ENCODE peak calls at places on chromosomes 3 and 15, in five cellular contexts. K is tibial artery, X is HL-60, I is fibroblast of pulmonary artery, Q is cardiac muscle cell. J is an unnamed sample.
A peak's percentile ranks its signal among the peaks of the same experiment; 100 is the strongest.

GRCh38 chr15:74227968-74228722 is 8.0 kb upstream of the CCDC33 start:
- DNase-seq in K (no peak), X (no peak), I (peak; percentile 53), Q (peak; percentile 81), J (peak; percentile 29)

GRCh38 chr3:42275217-42275616 is 9.2 kb upstream of the CCK start:
- DNase-seq in K (no peak), X (no peak), I (no peak), Q (no peak), J (no peak)

GRCh38 chr3:58164199-58164879 is 46.4 kb downstream of the DNASE1L3 start:
- DNase-seq in K (peak; percentile 88), X (no peak), I (peak; percentile 40), Q (peak; percentile 60), J (peak; percentile 84)

GRCh38 chr15:90000175-90000923 is 775 bp upstream of the ZNF710 start:
- DNase-seq in K (peak; percentile 73), X (no peak), I (no peak), Q (peak; percentile 48), J (peak; percentile 32)

GRCh38 chr15:66430627-66431026 is 43.9 kb downstream of the MAP2K1 start:
- DNase-seq in K (no peak), X (no peak), I (no peak), Q (no peak), J (no peak)

GRCh38 chr15:94023520-94023919 is 207.8 kb upstream of the MCTP2 start:
- DNase-seq in K (no peak), X (no peak), I (no peak), Q (no peak), J (no peak)

GRCh38 chr15:74605810-74606179 is 9.8 kb upstream of the CLK3 start:
- DNase-seq in K (no peak), X (no peak), I (no peak), Q (no peak), J (no peak)

GRCh38 chr3:190747566-190747965 is 114.9 kb downstream of the GMNC start:
- DNase-seq in K (no peak), X (no peak), I (peak; percentile 38), Q (peak; percentile 44), J (no peak)

GRCh38 chr15:47377465-47377864 is 339.8 kb upstream of the SEMA6D start:
- DNase-seq in K (no peak), X (no peak), I (peak; percentile 16), Q (no peak), J (no peak)

DNA sequence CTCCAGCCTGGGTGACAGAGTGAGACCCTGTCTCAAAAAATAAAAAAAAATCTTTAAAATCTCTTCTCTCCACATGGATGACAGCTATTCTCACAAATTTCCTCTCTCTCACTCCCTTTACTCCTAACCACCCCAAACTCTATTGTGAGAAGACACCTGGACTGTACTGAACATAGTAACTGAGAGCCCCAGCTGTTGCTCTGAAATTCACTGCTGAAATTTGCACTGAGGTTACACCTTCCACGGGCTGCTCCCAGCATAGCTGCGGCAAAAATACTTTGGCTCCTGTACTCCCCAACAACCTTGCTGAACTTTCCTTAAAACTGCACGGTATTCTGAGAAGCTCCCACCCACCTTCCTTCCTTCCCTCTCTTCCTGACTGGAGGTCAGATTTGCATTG is 4.4 kb upstream of the PCCB start:
- DNase-seq in K (no peak), X (no peak), I (no peak), Q (no peak), J (no peak)
- H3K4me3 ChIP-seq in K (no peak overlapping the region), X (no peak overlapping the region), I (no peak overlapping the region), Q (no peak overlapping the region), J (no peak overlapping the region)

DNA sequence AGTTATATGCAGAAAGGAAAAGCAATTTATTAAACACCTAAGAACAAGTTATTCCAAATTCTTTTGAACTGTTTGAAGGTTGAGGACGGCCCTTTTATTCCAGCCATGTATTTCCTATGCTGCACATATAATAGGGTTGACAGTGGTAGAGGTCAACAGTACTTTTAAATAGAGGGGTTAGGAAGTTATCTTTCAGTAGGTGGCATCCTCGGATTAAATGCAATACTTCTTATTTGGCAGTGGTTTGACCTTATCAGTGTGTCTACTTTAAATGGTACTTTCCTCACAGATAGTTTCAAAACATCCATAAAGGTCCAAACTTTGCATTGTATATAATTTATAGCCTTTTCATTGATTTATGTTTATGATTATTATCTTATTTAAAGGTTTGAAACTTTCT is 558.7 kb downstream of the TUSC7 start:
- DNase-seq in K (no peak), X (no peak), I (no peak), Q (no peak), J (no peak)
- TF ChIP-seq CTCF in K (no peak), X (no peak), I (no peak), Q (no peak), J (no peak)

GRCh38 chr3:52685285-52685704 is 418 bp downstream of the PBRM1 start:
- DNase-seq in K (peak; percentile 89), X (peak; percentile 57), I (no peak), Q (no peak), J (peak; percentile 60)

GRCh38 chr3:52685705-52686691 is at the start of the genes GNL3 and PBRM1:
- DNase-seq in K (peak; percentile 97), X (peak; percentile 95), I (peak; percentile 96), Q (peak; percentile 97), J (peak; percentile 98)

GRCh38 chr3:52682016-52682415 is 3.7 kb downstream of the PBRM1 start:
- DNase-seq in K (no peak), X (no peak), I (peak; percentile 84), Q (peak; percentile 84), J (peak; percentile 76)

GRCh38 chr3:52683611-52684010 is 2.1 kb downstream of the PBRM1 start:
- DNase-seq in K (peak; percentile 78), X (no peak), I (no peak), Q (peak; percentile 32), J (no peak)

DNA sequence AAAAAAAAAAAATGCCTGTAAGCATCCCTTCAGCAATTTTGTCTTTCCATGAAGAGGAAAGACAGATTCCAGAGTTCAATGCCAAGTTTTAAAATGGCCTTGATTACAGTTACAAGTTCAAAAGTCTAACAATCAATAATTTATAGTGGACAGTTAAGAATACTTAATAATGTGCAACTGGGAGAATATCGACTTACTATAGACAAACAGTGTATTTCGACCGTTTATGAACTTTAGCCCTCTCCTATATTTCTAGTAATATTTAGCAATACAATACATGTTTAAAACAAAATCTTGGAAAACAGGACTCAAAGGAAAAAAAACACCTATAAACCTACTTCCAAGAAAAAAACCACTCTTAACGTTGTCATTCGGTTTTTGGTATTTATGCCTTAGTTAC is 1.5 kb downstream of the PBRM1 start:
- DNase-seq in K (no peak), X (no peak), I (no peak), Q (no peak), J (no peak)
- H3K4me3 ChIP-seq in K (no peak overlapping the region), X (peak overlapping the region; percentile 57), I (peak overlapping the region; percentile 97), Q (peak overlapping the region; percentile 91), J (peak overlapping the region; percentile 91)

GRCh38 chr15:67839358-67839928 is 402 bp downstream of the RNU6-1 start:
- DNase-seq in K (peak; percentile 65), X (peak; percentile 82), I (peak; percentile 47), Q (peak; percentile 58), J (peak; percentile 75)

GRCh38 chr15:67840747-67841634 is 1.1 kb upstream of the RNU6-1 start:
- DNase-seq in K (peak; percentile 78), X (no peak), I (peak; percentile 52), Q (peak; percentile 53), J (peak; percentile 55)

GRCh38 chr15:67836955-67837354 is 2.9 kb downstream of the RNU6-1 start:
- DNase-seq in K (peak; percentile 42), X (no peak), I (no peak), Q (no peak), J (no peak)

GRCh38 chr15:67839929-67840746 is at the start of gene RNU6-1:
- DNase-seq in K (peak; percentile 97), X (peak; percentile 93), I (peak; percentile 94), Q (peak; percentile 95), J (peak; percentile 95)

GRCh38 chr15:67838789-67839332 is 984 bp downstream of the RNU6-1 start:
- DNase-seq in K (peak; percentile 86), X (peak; percentile 79), I (peak; percentile 53), Q (peak; percentile 69), J (peak; percentile 25)
- TF ChIP-seq CTCF in K (peak; percentile 11), X (no peak), I (no peak), Q (no peak), J (no peak)

GRCh38 chr3:46812237-46812791 is 50.9 kb downstream of the MYL3 start:
- DNase-seq in K (peak; percentile 78), X (peak; percentile 12), I (peak; percentile 39), Q (peak; percentile 65), J (peak; percentile 47)

DNA sequence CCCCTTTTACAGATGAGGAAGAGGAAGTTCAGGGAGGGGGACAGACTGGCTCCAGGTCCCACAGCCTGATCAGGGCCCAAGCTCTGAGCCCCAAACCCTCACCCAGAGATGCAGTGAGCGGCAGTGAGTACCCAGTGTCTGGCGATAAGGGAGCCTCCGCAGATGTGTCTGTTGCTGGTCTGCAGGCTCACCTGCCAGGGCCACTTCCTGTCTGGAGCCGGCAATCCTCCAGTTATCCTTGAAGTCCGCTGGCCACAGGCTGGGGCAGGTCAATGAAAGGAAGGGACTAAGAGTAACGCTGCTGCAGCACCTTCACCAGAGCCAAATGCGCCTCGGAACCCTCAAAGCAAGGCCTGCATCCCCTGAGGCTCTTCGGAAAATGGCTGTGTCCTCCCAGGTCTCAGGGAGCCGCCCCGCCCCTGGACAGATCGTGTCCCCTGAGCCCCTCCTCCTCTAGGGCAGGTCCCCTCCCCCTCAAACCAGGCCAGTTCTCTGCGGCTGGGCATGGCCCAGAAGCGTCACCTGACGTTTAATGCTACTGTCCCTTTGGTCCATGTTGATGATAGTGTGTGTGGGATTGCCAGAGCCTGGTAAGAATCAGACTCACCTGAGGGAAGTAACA is 51.5 kb downstream of the MYL3 start:
- DNase-seq in K (no peak), X (no peak), I (no peak), Q (no peak), J (no peak)
- H3K4me3 ChIP-seq in K (peak overlapping the region; percentile 43), X (no peak overlapping the region), I (no peak overlapping the region), Q (no peak overlapping the region), J (no peak overlapping the region)

GRCh38 chr3:40923130-40923529 is 276.2 kb upstream of the CTNNB1 start:
- DNase-seq in K (no peak), X (no peak), I (no peak), Q (no peak), J (no peak)

GRCh38 chr3:40924559-40925058 is 274.7 kb upstream of the CTNNB1 start:
- DNase-seq in K (no peak), X (no peak), I (no peak), Q (no peak), J (no peak)

GRCh38 chr3:40930131-40930538 is 269.2 kb upstream of the CTNNB1 start:
- DNase-seq in K (no peak), X (no peak), I (peak; percentile 2), Q (peak; percentile 18), J (no peak)

GRCh38 chr3:40921251-40921650 is 278.1 kb upstream of the CTNNB1 start:
- DNase-seq in K (no peak), X (no peak), I (no peak), Q (no peak), J (no peak)

GRCh38 chr3:40925228-40925627 is 274.1 kb upstream of the CTNNB1 start:
- DNase-seq in K (no peak), X (no peak), I (no peak), Q (no peak), J (no peak)
- TF ChIP-seq CTCF in K (no peak), X (no peak), I (no peak), Q (no peak), J (no peak)

DNA sequence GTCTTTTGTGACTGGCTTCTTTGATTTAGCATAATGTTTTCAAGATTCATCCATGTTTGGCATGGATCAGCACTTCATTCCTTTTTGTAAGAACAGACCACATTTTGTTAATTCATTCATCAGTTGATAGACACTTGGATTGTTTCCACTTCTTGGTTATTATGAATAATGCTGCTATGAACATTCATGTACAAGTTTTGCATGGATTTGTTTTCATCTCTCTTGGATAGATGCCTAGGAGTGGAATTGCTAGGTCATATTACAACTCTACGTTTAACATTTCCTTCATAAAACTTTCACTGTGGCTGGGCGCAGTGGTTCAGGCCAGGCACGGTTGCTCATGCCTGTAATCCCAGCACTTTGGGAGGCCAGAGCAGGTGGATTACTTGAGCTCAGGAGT is 12.8 kb downstream of the HMCES start:
- DNase-seq in K (no peak), X (no peak), I (peak; percentile 30), Q (peak; percentile 52), J (no peak)
- H3K4me3 ChIP-seq in K (no peak overlapping the region), X (no peak overlapping the region), I (no peak overlapping the region), Q (no peak overlapping the region), J (no peak overlapping the region)

J was measured in astrocyte of the spinal cord.